ENCODE peak calls at places on chromosomes 7 and 10, in nine cellular contexts. J is OCI-LY7; G is aorta; C is right lobe of liver; A is tibial artery; P is upper lobe of right lung; K is naive thymus-derived CD4-positive, alpha-beta T cell; D is CD8-positive, alpha-beta memory T cell; L is sigmoid colon. Y is an unnamed sample.

GRCh38 chr7:17546206-17546998 is 247.9 kb downstream of the AHR start:
- DNase-seq in J (no peak), G (no peak), C (no peak), A (no peak), P (no peak), K (no peak), D (no peak), L (no peak), Y (no peak)

GRCh38 chr7:129670636-129671035 is 59.1 kb downstream of the NRF1 start:
- DNase-seq in J (no peak), G (no peak), C (no peak), A (no peak), P (no peak), K (no peak), D (no peak), L (no peak), Y (no peak)

GRCh38 chr7:101678713-101679112 is 49.6 kb upstream of the MYL10 start:
- DNase-seq in J (no peak), G (no peak), C (no peak), A (no peak), P (no peak), K (no peak), D (no peak), L (no peak), Y (no peak)

GRCh38 chr10:109823196-109823595 is 100.1 kb downstream of the XPNPEP1 start:
- DNase-seq in J (no peak), G (no peak), C (no peak), A (no peak), P (no peak), K (no peak), D (no peak), L (no peak), Y (no peak)

GRCh38 chr10:117860823-117861222 is 185.9 kb downstream of the RAB11FIP2 start:
- DNase-seq in J (peak; percentile 11), G (no peak), C (no peak), A (no peak), P (no peak), K (no peak), D (no peak), L (no peak), Y (peak; percentile 79)

GRCh38 chr10:112842832-112843360 is 107.2 kb upstream of the TCF7L2 start:
- DNase-seq in J (peak; percentile 5), G (no peak), C (peak; percentile 48), A (no peak), P (no peak), K (no peak), D (no peak), L (no peak), Y (peak; percentile 86)

GRCh38 chr7:36565792-36566356 is 158.4 kb downstream of the AOAH start:
- DNase-seq in J (no peak), G (no peak), C (no peak), A (no peak), P (no peak), K (no peak), D (no peak), L (no peak), Y (no peak)

GRCh38 chr10:46553238-46554049 is 3.0 kb downstream of the GPRIN2 start:
- DNase-seq in J (no peak), G (peak; percentile 74), C (peak; percentile 57), A (peak; percentile 61), P (peak; percentile 67), K (peak; percentile 7), D (no peak), L (peak; percentile 66), Y (no peak)

GRCh38 chr7:40019558-40019957 is 69.5 kb downstream of the CDK13 start:
- DNase-seq in J (no peak), G (no peak), C (no peak), A (no peak), P (no peak), K (no peak), D (no peak), L (no peak), Y (peak; percentile 28)

GRCh38 chr7:35691827-35692307 is 3.1 kb downstream of the HERPUD2 start:
- DNase-seq in J (peak; percentile 59), G (no peak), C (no peak), A (no peak), P (no peak), K (peak; percentile 52), D (peak; percentile 10), L (no peak), Y (peak; percentile 38)

GRCh38 chr7:21922605-21923004 is 23.1 kb downstream of the CDCA7L start:
- DNase-seq in J (no peak), G (no peak), C (no peak), A (no peak), P (no peak), K (no peak), D (no peak), L (no peak), Y (no peak)

GRCh38 chr7:30800785-30801252 is 29.6 kb downstream of the MINDY4 start:
- DNase-seq in J (peak; percentile 73), G (no peak), C (no peak), A (peak; percentile 82), P (no peak), K (no peak), D (no peak), L (peak; percentile 90), Y (peak; percentile 92)

GRCh38 chr10:79910344-79910743 is 38.6 kb downstream of the SFTPD start:
- DNase-seq in J (no peak), G (no peak), C (no peak), A (no peak), P (no peak), K (no peak), D (no peak), L (no peak), Y (no peak)

GRCh38 chr7:134741901-134742635 is 37.4 kb upstream of the CALD1 start:
- DNase-seq in J (no peak), G (peak; percentile 77), C (no peak), A (no peak), P (no peak), K (no peak), D (no peak), L (no peak), Y (no peak)

GRCh38 chr7:28130277-28130676 is 50.3 kb downstream of the JAZF1 start:
- DNase-seq in J (no peak), G (no peak), C (no peak), A (no peak), P (no peak), K (no peak), D (no peak), L (peak; percentile 83), Y (no peak)
- H3K4me1 ChIP-seq in J (peaks cover 6% of the 10 kb centered on the region), G (peaks cover 6% of the 10 kb centered on the region), C (no peaks in the 10 kb centered on the region), A (no peaks in the 10 kb centered on the region), P (peaks cover 11% of the 10 kb centered on the region), K (no peaks in the 10 kb centered on the region), D (no peaks in the 10 kb centered on the region), L (peaks cover 91% of the 10 kb centered on the region), Y (no peaks in the 10 kb centered on the region)

DNA sequence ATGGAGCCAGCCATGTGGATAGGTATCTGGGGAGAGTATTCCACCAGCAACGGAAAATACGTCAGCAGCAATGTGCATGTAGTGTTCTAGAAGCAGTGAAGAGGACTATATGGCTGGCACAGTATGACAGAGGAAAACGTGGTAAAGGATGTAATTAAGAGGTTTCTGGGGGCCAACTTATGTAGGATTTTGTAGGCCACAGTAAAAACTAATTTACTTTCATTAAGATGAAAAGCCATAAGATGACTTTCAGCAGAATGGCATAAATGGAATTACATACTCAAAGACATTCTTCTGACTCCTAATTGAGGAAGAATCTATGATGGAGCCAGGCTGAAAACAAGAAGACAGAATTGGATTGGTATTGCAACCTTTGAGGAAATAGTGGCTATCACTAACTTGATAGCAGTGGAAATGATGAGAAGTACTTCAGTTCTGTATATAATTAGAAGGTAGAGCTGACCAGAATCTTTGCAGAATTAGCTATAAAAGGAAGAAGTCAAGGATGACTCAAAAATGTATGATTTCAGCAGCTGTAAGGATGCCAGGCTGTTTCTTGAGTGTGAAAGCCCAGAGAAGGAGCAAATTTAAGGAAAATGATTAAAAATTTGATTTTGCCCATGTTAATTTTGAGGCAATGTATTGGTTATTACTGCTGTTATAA is 156.7 kb downstream of the MBL2 start:
- DNase-seq in J (no peak), G (no peak), C (no peak), A (no peak), P (no peak), K (no peak), D (no peak), L (no peak), Y (no peak)
- H3K27ac ChIP-seq in J (no peak overlapping the region), G (no peak overlapping the region), C (no peak overlapping the region), A (no peak overlapping the region), P (no peak overlapping the region), K (no peak overlapping the region), D (no peak overlapping the region), L (no peak overlapping the region), Y (no peak overlapping the region)

GRCh38 chr7:20784311-20785210 is 2.1 kb downstream of the SP8 start:
- DNase-seq in J (no peak), G (no peak), C (no peak), A (no peak), P (no peak), K (no peak), D (no peak), L (no peak), Y (no peak)
- H3K4me1 ChIP-seq in J (no peaks in the 10 kb centered on the region), G (no peaks in the 10 kb centered on the region), C (no peaks in the 10 kb centered on the region), A (no peaks in the 10 kb centered on the region), P (peaks cover 17% of the 10 kb centered on the region), K (no peaks in the 10 kb centered on the region), D (peaks cover 13% of the 10 kb centered on the region), L (peaks cover 33% of the 10 kb centered on the region), Y (no peaks in the 10 kb centered on the region)

DNA sequence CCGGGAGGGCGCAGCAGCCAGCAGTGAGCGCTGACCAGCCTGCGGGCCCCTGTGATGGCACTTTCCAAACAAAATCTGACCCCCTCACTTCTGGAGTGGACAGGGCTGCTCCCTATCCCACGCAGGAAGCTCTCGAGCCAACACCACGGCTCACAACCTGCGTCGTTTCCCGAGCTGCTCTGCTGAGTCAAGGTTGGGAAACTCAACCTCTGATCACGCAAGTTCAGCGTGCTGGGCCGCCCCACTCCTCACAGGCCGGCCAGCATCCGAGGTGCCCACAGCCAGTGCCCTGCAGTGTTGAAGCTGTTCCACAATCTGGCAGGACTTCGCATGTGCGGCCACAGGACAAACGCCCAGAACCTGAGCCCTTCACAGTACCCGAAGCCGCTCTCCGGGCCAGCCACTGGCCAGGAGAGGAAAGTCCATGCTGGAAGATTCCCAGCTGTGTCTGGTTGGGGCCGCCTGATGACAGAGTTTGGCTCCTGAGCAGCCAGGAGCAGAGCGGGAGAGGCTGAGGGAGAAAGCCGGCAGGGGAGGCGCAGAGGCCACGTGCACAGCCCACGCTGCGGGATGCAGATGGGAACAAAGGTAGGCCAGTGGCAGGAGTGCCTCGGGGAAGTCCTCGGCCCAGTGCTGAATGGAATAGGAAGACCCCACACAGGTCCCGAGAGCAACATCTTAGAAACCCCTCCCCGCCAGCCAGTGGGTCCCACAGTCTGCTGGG is 263.3 kb upstream of the TCERG1L start:
- DNase-seq in J (no peak), G (peak; percentile 73), C (no peak), A (peak; percentile 51), P (no peak), K (no peak), D (no peak), L (no peak), Y (no peak)
- H3K27ac ChIP-seq in J (no peak overlapping the region), G (no peak overlapping the region), C (no peak overlapping the region), A (no peak overlapping the region), P (no peak overlapping the region), K (no peak overlapping the region), D (no peak overlapping the region), L (no peak overlapping the region), Y (no peak overlapping the region)